ENCODE peak calls at places on chromosome 13, in seven cellular contexts. I, U, Y, Q, N, K and V are unnamed samples.

GRCh38 chr13:43785166-43785680 is 1.5 kb downstream of the ENOX1 start:
- DNase-seq in I (no peak), K (no peak), N (no peak), Y (no peak), U (no peak), Q (no peak), V (no peak)

GRCh38 chr13:42363941-42364612 is 92.1 kb downstream of the AKAP11 start:
- DNase-seq in Y (no peak), K (no peak), I (no peak), Q (no peak), N (peak; percentile 58), U (peak; percentile 4), V (no peak)

GRCh38 chr13:97921146-97921776 is 32.2 kb upstream of the IPO5 start:
- DNase-seq in Q (no peak), U (no peak), I (no peak), K (no peak), Y (no peak), N (peak; percentile 15), V (no peak)

GRCh38 chr13:46961719-46962118 is 64.9 kb upstream of the HTR2A start:
- DNase-seq in Y (no peak), N (peak; percentile 87), U (peak; percentile 2), Q (no peak), I (no peak), K (no peak), V (no peak)

GRCh38 chr13:36131215-36131930 is at the start of gene DCLK1:
- DNase-seq in Y (no peak), Q (peak; percentile 36), N (peak; percentile 66), I (no peak), K (peak; percentile 60), U (no peak), V (peak; percentile 54)

GRCh38 chr13:84706004-84706710 is 823.9 kb upstream of the SLITRK1 start:
- DNase-seq in K (no peak), Q (no peak), U (no peak), N (no peak), Y (no peak), I (no peak), V (no peak)

GRCh38 chr13:59176775-59177174 is 987.0 kb downstream of the DIAPH3 start:
- DNase-seq in Y (no peak), U (no peak), K (no peak), Q (no peak), N (no peak), I (no peak), V (no peak)

GRCh38 chr13:110319774-110320509 is 12.9 kb downstream of the COL4A2 start:
- DNase-seq in I (no peak), K (no peak), Q (no peak), U (peak; percentile 62), Y (no peak), N (peak; percentile 87), V (no peak)

GRCh38 chr13:101514695-101515275 is 62.3 kb downstream of the ITGBL1 start:
- DNase-seq in N (peak; percentile 83), Y (no peak), K (peak; percentile 6), I (peak; percentile 19), Q (no peak), U (peak; percentile 2), V (no peak)
- TF ChIP-seq CTCF in N (peak; percentile 69), Y (peak; percentile 71), K (peak; percentile 83), I (peak; percentile 54), Q (peak; percentile 71), U (peak; percentile 75), V (peak; percentile 57)

GRCh38 chr13:93226065-93226622 is 463 bp upstream of the GPC6 start:
- DNase-seq in Q (no peak), N (no peak), U (no peak), I (no peak), Y (no peak), K (no peak), V (no peak)

GRCh38 chr13:93226623-93227279 is at the start of gene GPC6:
- DNase-seq in I (peak; percentile 62), N (peak; percentile 96), U (no peak), Q (peak; percentile 25), Y (no peak), K (peak; percentile 57), V (no peak)

GRCh38 chr13:93225610-93226009 is 997 bp upstream of the GPC6 start:
- DNase-seq in N (no peak), Q (no peak), I (no peak), Y (no peak), K (no peak), U (no peak), V (no peak)

GRCh38 chr13:93227906-93228801 is 1.5 kb downstream of the GPC6 start:
- DNase-seq in Q (peak; percentile 71), N (peak; percentile 92), I (no peak), U (no peak), K (peak; percentile 67), Y (peak; percentile 92), V (peak; percentile 31)

DNA sequence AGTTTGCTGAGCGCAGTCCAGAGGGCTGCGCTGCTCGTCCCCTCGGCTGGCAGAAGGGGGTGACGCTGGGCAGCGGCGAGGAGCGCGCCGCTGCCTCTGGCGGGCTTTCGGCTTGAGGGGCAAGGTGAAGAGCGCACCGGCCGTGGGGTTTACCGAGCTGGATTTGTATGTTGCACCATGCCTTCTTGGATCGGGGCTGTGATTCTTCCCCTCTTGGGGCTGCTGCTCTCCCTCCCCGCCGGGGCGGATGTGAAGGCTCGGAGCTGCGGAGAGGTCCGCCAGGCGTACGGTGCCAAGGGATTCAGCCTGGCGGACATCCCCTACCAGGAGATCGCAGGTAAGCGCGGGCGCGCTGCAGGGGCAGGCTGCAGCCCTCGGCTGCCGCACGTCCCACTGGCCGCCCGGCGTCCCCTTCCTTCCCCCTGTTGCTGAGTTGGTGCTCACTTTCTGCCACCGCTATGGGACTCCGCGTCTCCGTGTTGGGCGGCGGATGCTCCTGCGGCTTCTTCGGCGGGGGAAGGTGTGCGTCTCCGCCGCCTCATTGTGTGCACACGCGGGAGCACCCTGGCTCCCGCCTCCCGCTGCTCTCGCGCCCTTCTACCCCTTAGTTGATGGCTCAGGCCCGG is 786 bp downstream of the GPC6 start:
- DNase-seq in Y (no peak), U (no peak), N (peak; percentile 80), I (no peak), K (no peak), Q (peak; percentile 28), V (no peak)
- TF ChIP-seq CTCF in Y (peak; percentile 9), U (no peak), N (peak; percentile 19), I (no peak), K (no peak), Q (no peak), V (no peak)

GRCh38 chr13:69324109-69324886 is 783.3 kb upstream of the ATXN8OS start:
- DNase-seq in Y (no peak), N (peak; percentile 35), Q (no peak), I (no peak), K (no peak), U (no peak), V (no peak)
- TF ChIP-seq CTCF in Y (peak; percentile 51), N (no peak), Q (peak; percentile 63), I (peak; percentile 28), K (peak; percentile 76), U (peak; percentile 53), V (no peak)

GRCh38 chr13:63901630-63902029 is 2486.0 kb upstream of the PCDH20 start:
- DNase-seq in Q (no peak), I (no peak), K (no peak), N (no peak), U (no peak), Y (no peak), V (no peak)
- TF ChIP-seq CTCF in Q (no peak), I (no peak), K (no peak), N (no peak), U (no peak), Y (no peak), V (no peak)

GRCh38 chr13:28718186-28718537 is 608 bp downstream of the SLC46A3 start:
- DNase-seq in Y (no peak), Q (no peak), U (no peak), I (no peak), N (no peak), K (no peak), V (no peak)

GRCh38 chr13:28717170-28717569 is 1.6 kb downstream of the SLC46A3 start:
- DNase-seq in I (no peak), Y (no peak), N (no peak), K (no peak), U (no peak), Q (no peak), V (no peak)

GRCh38 chr13:28719227-28719562 is 425 bp upstream of the SLC46A3 start:
- DNase-seq in U (no peak), Y (no peak), K (no peak), N (no peak), Q (no peak), I (no peak), V (no peak)

GRCh38 chr13:28719656-28720055 is 886 bp upstream of the SLC46A3 start:
- DNase-seq in Y (no peak), I (no peak), Q (no peak), N (peak; percentile 68), K (no peak), U (no peak), V (no peak)

DNA sequence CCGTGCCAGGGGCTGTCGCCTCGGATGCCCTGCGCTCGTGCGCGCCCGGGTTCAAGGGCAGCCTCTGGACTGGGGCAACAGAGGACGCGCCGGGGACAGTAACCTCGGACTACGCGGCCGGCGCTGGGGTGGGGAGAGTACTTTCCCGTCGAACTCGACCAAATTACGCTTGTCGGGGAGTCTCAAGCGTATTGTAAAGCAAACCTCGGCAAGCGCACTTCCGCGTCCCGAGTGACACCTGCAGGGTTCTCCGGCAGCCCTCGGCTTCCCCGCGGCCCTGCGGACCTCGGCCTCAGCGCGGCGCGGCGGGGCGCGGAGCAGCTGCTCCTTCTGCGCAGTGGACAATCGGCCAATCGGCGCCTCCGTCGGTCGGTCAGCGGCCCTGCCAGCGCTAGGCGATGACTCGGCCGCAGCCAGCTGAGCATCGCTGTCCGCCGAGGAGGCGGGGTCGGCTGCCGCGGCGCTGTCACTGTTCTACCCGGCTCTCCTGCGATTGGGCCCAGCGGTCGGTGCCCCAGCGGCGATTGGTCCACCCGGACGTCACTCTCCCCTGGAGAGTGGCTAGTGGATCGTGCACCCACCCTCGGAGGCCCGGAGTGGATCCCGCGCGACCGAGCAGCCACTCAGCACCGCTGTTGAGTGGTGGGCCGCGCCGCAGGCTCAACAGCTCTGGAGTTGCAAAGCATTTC is at the start of gene SLC46A3:
- DNase-seq in I (no peak), U (peak; percentile 86), N (peak; percentile 99), Y (peak; percentile 99), Q (peak; percentile 97), K (peak; percentile 95), V (peak; percentile 100)
- TF ChIP-seq CTCF in I (no peak), U (no peak), N (no peak), Y (peak; percentile 19), Q (peak; percentile 24), K (peak; percentile 36), V (peak; percentile 35)

GRCh38 chr13:40346592-40346991 is 319.8 kb downstream of the FOXO1 start:
- DNase-seq in Y (no peak), I (no peak), K (no peak), U (no peak), Q (no peak), N (no peak), V (no peak)

GRCh38 chr13:40345654-40346372 is 320.6 kb downstream of the FOXO1 start:
- DNase-seq in Q (no peak), K (no peak), Y (no peak), N (no peak), I (no peak), U (no peak), V (no peak)

GRCh38 chr13:40344270-40345148 is 321.9 kb downstream of the FOXO1 start:
- DNase-seq in K (no peak), I (no peak), Y (no peak), Q (no peak), N (no peak), U (no peak), V (no peak)

GRCh38 chr13:40343550-40344269 is 322.7 kb downstream of the FOXO1 start:
- DNase-seq in N (no peak), Y (no peak), K (no peak), I (no peak), U (no peak), Q (no peak), V (no peak)

GRCh38 chr13:40345149-40345514 is 321.3 kb downstream of the FOXO1 start:
- DNase-seq in I (no peak), N (no peak), K (no peak), Y (no peak), Q (no peak), U (no peak), V (no peak)
- TF ChIP-seq CTCF in I (no peak), N (no peak), K (no peak), Y (no peak), Q (no peak), U (no peak), V (no peak)